ENCODE peak calls at places on chromosomes 5 and 9, in seven cellular contexts. F is progenitor cell of endocrine pancreas, Q is EL, L is right lobe of liver, U is uterus, J is RWPE1, I is neural progenitor cell. S is an unnamed sample.

GRCh38 chr9:95605087-95605486 is 88.3 kb upstream of the PTCH1 start:
- DNase-seq in F (no peak), Q (no peak), L (no peak), U (no peak), J (no peak), I (peak), S (no peak)

GRCh38 chr9:2673161-2673560 is 44.1 kb upstream of the KCNV2 start:
- DNase-seq in F (no peak), Q (no peak), L (no peak), U (no peak), J (no peak), I (no peak), S (no peak)

GRCh38 chr5:135332519-135333150 is 66.4 kb downstream of the MACROH2A1 start:
- DNase-seq in F (no peak), Q (peak), L (no peak), U (no peak), J (peak), I (peak), S (no peak)

GRCh38 chr9:69877852-69878507 is 57.4 kb downstream of the CFAP95 start:
- DNase-seq in F (no peak), Q (peak), L (no peak), U (no peak), J (peak), I (peak), S (no peak)

GRCh38 chr9:95887926-95888497 is 12.5 kb downstream of the ERCC6L2 start:
- DNase-seq in F (no peak), Q (no peak), L (no peak), U (no peak), J (no peak), I (no peak), S (no peak)

GRCh38 chr5:2748180-2748840 is 3.2 kb downstream of the IRX2 start:
- DNase-seq in F (no peak), Q (no peak), L (no peak), U (no peak), J (no peak), I (no peak), S (no peak)

GRCh38 chr5:10481241-10481932 is 39.7 kb downstream of the ROPN1L start:
- DNase-seq in F (no peak), Q (no peak), L (no peak), U (no peak), J (no peak), I (peak), S (no peak)

GRCh38 chr5:133612021-133612860 is at the start of gene FSTL4:
- DNase-seq in F (peak), Q (no peak), L (peak), U (no peak), J (peak), I (peak), S (no peak)

GRCh38 chr5:159061186-159061796 is 38.4 kb downstream of the EBF1 start:
- DNase-seq in F (no peak), Q (peak), L (no peak), U (peak), J (peak), I (peak), S (peak)

GRCh38 chr5:175494271-175495183 is 16.2 kb downstream of the SFXN1 start:
- DNase-seq in F (no peak), Q (no peak), L (no peak), U (no peak), J (no peak), I (no peak), S (no peak)

GRCh38 chr5:106086352-106086751 is 1584.4 kb downstream of the EFNA5 start:
- DNase-seq in F (no peak), Q (no peak), L (no peak), U (no peak), J (no peak), I (peak), S (no peak)

GRCh38 chr5:133753856-133754255 is 141.5 kb upstream of the FSTL4 start:
- DNase-seq in F (no peak), Q (peak), L (no peak), U (no peak), J (peak), I (no peak), S (peak)

GRCh38 chr5:120655828-120656435 is 191.8 kb downstream of the PRR16 start:
- DNase-seq in F (peak), Q (peak), L (no peak), U (no peak), J (peak), I (peak), S (no peak)

GRCh38 chr9:130343445-130343918 is 77.9 kb downstream of the HMCN2 start:
- DNase-seq in F (peak), Q (no peak), L (no peak), U (no peak), J (peak), I (peak), S (no peak)

GRCh38 chr9:71743884-71744283 is 24.4 kb downstream of the CEMIP2 start:
- DNase-seq in F (no peak), Q (no peak), L (no peak), U (no peak), J (no peak), I (no peak), S (no peak)

GRCh38 chr9:80649496-80649895 is 1039.9 kb downstream of the TLE1 start:
- DNase-seq in F (no peak), Q (no peak), L (no peak), U (no peak), J (no peak), I (no peak), S (no peak)

GRCh38 chr5:175444060-175444904 is at the start of gene DRD1:
- DNase-seq in F (peak), Q (peak), L (peak), U (no peak), J (peak), I (peak), S (no peak)

GRCh38 chr5:55104966-55105701 is 2.7 kb downstream of the GZMA start:
- DNase-seq in F (no peak), Q (no peak), L (no peak), U (no peak), J (no peak), I (no peak), S (no peak)

GRCh38 chr5:79436821-79437220 is 77.1 kb downstream of the HOMER1 start:
- DNase-seq in F (no peak), Q (peak), L (no peak), U (no peak), J (peak), I (no peak), S (no peak)

GRCh38 chr9:84966876-84967830 is 297.6 kb downstream of the NTRK2 start:
- DNase-seq in F (no peak), Q (no peak), L (no peak), U (no peak), J (no peak), I (peak), S (no peak)

GRCh38 chr5:1510631-1511030 is 13.1 kb downstream of the LPCAT1 start:
- DNase-seq in F (no peak), Q (no peak), L (peak), U (peak), J (no peak), I (no peak), S (peak)

GRCh38 chr9:128106940-128107259 is 20.6 kb downstream of the PTGES2 start:
- DNase-seq in F (no peak), Q (no peak), L (peak), U (no peak), J (no peak), I (no peak), S (no peak)

GRCh38 chr5:59485104-59485503 is 408.4 kb downstream of the PDE4D start:
- DNase-seq in F (no peak), Q (peak), L (no peak), U (no peak), J (no peak), I (no peak), S (no peak)